ENCODE peak calls at places on chromosomes 5 and 9, in seven cellular contexts. W, Z, R, A, C, V and M are unnamed samples.

GRCh38 chr5:135429326-135429725 is 17.8 kb downstream of the DCANP1 start:
- DNase-seq in W (peak), Z (no peak), R (peak), A (no peak), C (no peak), V (no peak), M (no peak)

GRCh38 chr5:162377895-162378294 is 310.3 kb downstream of the GABRG2 start:
- DNase-seq in W (no peak), Z (no peak), R (no peak), A (no peak), C (no peak), V (no peak), M (no peak)

GRCh38 chr9:89792189-89793123 is 187.6 kb downstream of the GADD45G start:
- DNase-seq in W (no peak), Z (no peak), R (no peak), A (no peak), C (no peak), V (no peak), M (no peak)

GRCh38 chr5:139272471-139273321 is 20.8 kb upstream of the MATR3 start:
- DNase-seq in W (no peak), Z (no peak), R (no peak), A (peak), C (no peak), V (no peak), M (no peak)

GRCh38 chr5:55437859-55438206 is 96.9 kb downstream of the PLPP1 start:
- DNase-seq in W (no peak), Z (no peak), R (no peak), A (no peak), C (no peak), V (no peak), M (no peak)

GRCh38 chr5:1317921-1318565 is 23.2 kb upstream of the TERT start:
- DNase-seq in W (no peak), Z (no peak), R (no peak), A (no peak), C (no peak), V (no peak), M (no peak)

GRCh38 chr9:119853126-119853525 is 483.9 kb upstream of the BRINP1 start:
- DNase-seq in W (no peak), Z (no peak), R (no peak), A (no peak), C (no peak), V (no peak), M (no peak)

GRCh38 chr9:34246453-34246852 is 67.6 kb downstream of the UBAP1 start:
- DNase-seq in W (no peak), Z (no peak), R (no peak), A (no peak), C (no peak), V (no peak), M (no peak)

GRCh38 chr9:127785933-127786772 is at the start of gene CDK9:
- DNase-seq in W (peak), Z (peak), R (peak), A (peak), C (peak), V (no peak), M (peak)

GRCh38 chr5:170537451-170538095 is 33.8 kb downstream of the KCNIP1 start:
- DNase-seq in W (no peak), Z (no peak), R (no peak), A (no peak), C (no peak), V (no peak), M (no peak)

GRCh38 chr9:90002299-90003045 is 397.7 kb downstream of the GADD45G start:
- DNase-seq in W (no peak), Z (no peak), R (no peak), A (no peak), C (no peak), V (no peak), M (no peak)

GRCh38 chr9:118129541-118129940 is 425.3 kb downstream of the TLR4 start:
- DNase-seq in W (no peak), Z (no peak), R (no peak), A (no peak), C (no peak), V (no peak), M (no peak)

GRCh38 chr9:118128313-118128712 is 424.1 kb downstream of the TLR4 start:
- DNase-seq in W (no peak), Z (no peak), R (no peak), A (no peak), C (no peak), V (no peak), M (no peak)
- TF ChIP-seq CTCF in W (no peak), Z (no peak), R (no peak), A (no peak), C (no peak), V (no peak), M (no peak)

GRCh38 chr5:147050172-147050571 is 171.6 kb upstream of the PPP2R2B start:
- DNase-seq in W (no peak), Z (no peak), R (no peak), A (no peak), C (no peak), V (no peak), M (no peak)

GRCh38 chr5:147055304-147055826 is 176.8 kb upstream of the PPP2R2B start:
- DNase-seq in W (no peak), Z (no peak), R (no peak), A (no peak), C (no peak), V (no peak), M (no peak)

GRCh38 chr5:147046894-147047293 is 168.3 kb upstream of the PPP2R2B start:
- DNase-seq in W (no peak), Z (no peak), R (no peak), A (no peak), C (no peak), V (no peak), M (no peak)

GRCh38 chr5:147055850-147056523 is 177.4 kb upstream of the PPP2R2B start:
- DNase-seq in W (no peak), Z (no peak), R (no peak), A (no peak), C (no peak), V (no peak), M (no peak)

DNA sequence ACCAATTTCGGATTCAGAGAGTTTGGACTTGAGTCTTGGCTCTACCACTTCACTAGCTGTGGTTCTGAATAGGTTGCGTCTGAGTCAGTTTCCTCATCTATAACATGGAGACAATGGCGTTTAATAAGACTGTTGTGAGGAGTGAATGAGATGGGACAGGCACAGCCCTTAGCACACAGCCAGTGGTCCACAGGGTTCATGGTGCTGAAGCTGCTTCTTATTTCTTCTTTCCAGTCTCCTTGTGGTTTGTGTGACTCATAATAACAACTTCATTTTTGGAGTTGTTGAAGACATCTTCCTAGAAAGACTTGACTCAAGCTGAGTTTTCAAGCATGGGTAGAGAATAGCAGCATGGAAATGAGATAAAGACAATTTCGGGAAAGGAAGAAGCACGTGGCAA is 172.6 kb upstream of the PPP2R2B start:
- DNase-seq in W (no peak), Z (no peak), R (no peak), A (no peak), C (no peak), V (no peak), M (no peak)
- TF ChIP-seq CTCF in W (no peak), Z (no peak), R (no peak), A (no peak), C (no peak), V (no peak), M (no peak)

GRCh38 chr5:118146824-118147223 is 841.5 kb downstream of the DTWD2 start:
- DNase-seq in W (no peak), Z (no peak), R (no peak), A (no peak), C (no peak), V (no peak), M (no peak)
- TF ChIP-seq CTCF in W (no peak), Z (no peak), R (no peak), A (no peak), C (no peak), V (no peak), M (no peak)

DNA sequence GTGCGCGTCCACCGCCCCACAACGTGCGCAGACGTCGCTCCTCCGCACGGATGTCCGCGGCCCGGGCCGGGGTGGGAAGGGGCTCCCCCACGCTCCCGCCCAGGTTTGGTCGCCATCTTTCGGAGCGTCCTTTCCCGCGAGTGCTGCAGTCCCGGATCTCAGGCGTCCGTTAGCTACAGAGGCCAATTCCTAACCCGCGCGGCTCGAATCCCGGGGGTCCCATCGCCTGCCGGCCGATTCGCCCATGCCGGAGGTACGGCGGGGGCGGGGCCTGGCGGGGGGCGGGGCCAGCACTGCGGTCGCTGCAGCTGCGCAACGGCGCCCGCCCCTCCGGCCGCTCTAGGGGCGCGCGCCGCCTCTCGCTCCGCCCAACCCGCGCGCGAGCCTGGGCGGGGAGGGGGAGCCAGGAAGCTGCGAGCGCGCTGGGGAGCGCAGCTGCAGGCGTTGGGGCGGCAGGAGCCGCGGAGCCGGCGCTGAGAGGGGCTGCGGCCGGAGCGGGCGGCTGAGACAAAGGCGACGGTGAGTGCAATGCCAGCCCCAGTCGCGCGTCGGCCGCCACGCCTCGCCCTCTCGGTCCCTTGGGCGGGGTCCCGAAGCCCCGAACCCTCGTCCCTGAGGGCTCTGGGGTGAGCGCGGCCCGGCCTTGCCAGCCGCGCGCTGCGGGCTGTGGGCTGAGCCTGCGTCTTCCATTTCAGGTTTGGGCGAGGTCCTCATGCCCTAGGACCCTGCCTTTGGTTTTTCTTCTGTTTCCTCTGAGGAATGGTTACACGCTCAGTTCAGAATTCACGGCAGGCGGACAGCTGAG is at the start of gene CDC42SE2:
- DNase-seq in W (peak), Z (peak), R (peak), A (peak), C (peak), V (no peak), M (peak)
- TF ChIP-seq CTCF in W (no peak), Z (no peak), R (no peak), A (no peak), C (no peak), V (no peak), M (no peak)